ENCODE peak calls at places on chromosomes 3 and 15, in nine cellular contexts. B is adrenal gland; L is Caco-2; G is heart right ventricle; J is CD4-positive, alpha-beta T cell; V is AG04450; Q is HCT116; I is fibroblast of lung; X is MM.1S. N is an unnamed sample. For H3K9me3, the result is how much of the 10 kb centered on the place peaks cover.

GRCh38 chr3:108096506-108097325 is 5.9 kb upstream of the CD47 start:
- DNase-seq in B (no peak), G (no peak), V (no peak), J (no peak), I (no peak), Q (no peak), X (no peak), L (no peak), N (no peak)

GRCh38 chr15:39018966-39019365 is 454.4 kb upstream of the RASGRP1 start:
- DNase-seq in Q (no peak), G (no peak), B (no peak), L (no peak), I (no peak), X (no peak), V (no peak), J (no peak), N (no peak)

GRCh38 chr3:122356402-122356801 is 26.6 kb downstream of the MIX23 start:
- DNase-seq in B (peak), J (no peak), V (no peak), G (no peak), L (peak), I (peak), X (no peak), Q (peak), N (peak)

GRCh38 chr3:184211718-184212117 is 17.7 kb upstream of the VWA5B2 start:
- DNase-seq in V (no peak), I (no peak), X (no peak), G (no peak), B (no peak), L (no peak), Q (no peak), J (no peak), N (no peak)

GRCh38 chr3:169897284-169897683 is 14.1 kb upstream of the SAMD7 start:
- DNase-seq in L (no peak), Q (no peak), X (no peak), G (no peak), J (no peak), B (no peak), I (no peak), V (no peak), N (no peak)

GRCh38 chr15:78048410-78048946 is 29.0 kb downstream of the TBC1D2B start:
- DNase-seq in G (peak), V (no peak), J (no peak), I (no peak), B (no peak), Q (no peak), L (no peak), X (no peak), N (no peak)

GRCh38 chr3:174531262-174531982 is 327.7 kb upstream of the NAALADL2 start:
- DNase-seq in I (no peak), L (no peak), V (no peak), X (no peak), J (no peak), Q (no peak), B (no peak), G (no peak), N (no peak)

GRCh38 chr3:14265246-14265962 is 86.8 kb downstream of the LSM3 start:
- DNase-seq in I (peak), V (no peak), B (no peak), J (no peak), X (no peak), Q (no peak), L (peak), G (no peak), N (no peak)

GRCh38 chr15:98835889-98836288 is 171.7 kb downstream of the PGPEP1L start:
- DNase-seq in X (no peak), L (no peak), G (no peak), Q (no peak), V (no peak), J (no peak), I (no peak), B (no peak), N (no peak)
- H3K9me3 ChIP-seq in X (under half), L (under half), G (under half), Q (under half), V (under half), J (under half), I (under half), B (under half), N (under half)

GRCh38 chr3:69088033-69088432 is 3.3 kb downstream of the ARL6IP5 start:
- DNase-seq in J (no peak), B (no peak), L (no peak), V (no peak), G (no peak), X (peak), Q (no peak), I (peak), N (no peak)
- TF ChIP-seq CTCF in J (no peak), B (no peak), L (no peak), V (peak), G (no peak), X (peak), Q (no peak), I (no peak), N (no peak)

DNA sequence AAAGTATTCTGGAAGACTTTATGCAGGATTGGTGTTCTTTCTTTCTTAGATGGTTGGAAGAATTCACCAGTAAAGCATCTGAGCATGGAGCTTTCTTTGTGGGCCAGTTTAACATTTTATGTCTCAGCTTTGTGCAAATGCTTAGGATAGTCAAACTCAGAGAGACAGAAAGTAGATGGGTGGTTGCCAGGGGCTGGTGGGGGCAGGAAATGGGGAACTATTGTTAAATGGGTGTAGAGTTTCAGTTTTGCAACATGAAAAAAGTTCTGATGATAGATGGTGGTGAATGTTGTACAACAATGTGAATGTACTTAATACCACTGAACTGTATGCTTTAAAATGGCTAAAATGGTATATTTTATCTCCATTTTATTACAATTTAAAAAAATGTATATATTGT is 24.8 kb downstream of the SPCS1 start:
- DNase-seq in G (no peak), B (no peak), X (peak), I (peak), Q (no peak), V (no peak), L (no peak), J (no peak), N (no peak)
- H3K9me3 ChIP-seq in G (under half), B (under half), X (under half), I (under half), Q (under half), V (under half), L (under half), J (under half), N (under half)

GRCh38 chr3:179726075-179726742 is 73.4 kb downstream of the USP13 start:
- DNase-seq in B (no peak), G (no peak), L (no peak), I (no peak), Q (no peak), V (no peak), X (no peak), J (no peak), N (no peak)
- TF ChIP-seq CTCF in B (no peak), G (no peak), L (no peak), I (no peak), Q (no peak), V (no peak), X (no peak), J (no peak), N (no peak)

GRCh38 chr3:2029559-2029958 is 69.1 kb upstream of the CNTN4 start:
- DNase-seq in V (no peak), G (no peak), J (no peak), I (no peak), X (no peak), B (no peak), Q (no peak), L (no peak), N (no peak)
- H3K9me3 ChIP-seq in V (under half), G (under half), J (under half), I (under half), X (under half), B (under half), Q (under half), L (under half), N (under half)